ENCODE peak calls at places on chromosomes 11 and 22, in nine cellular contexts. A is PC-9, G is mammary epithelial cell, U is upper lobe of right lung, M is heart right ventricle, N is BJ, D is dorsolateral prefrontal cortex, Y is IMR-90, V is GM23248. F is an unnamed sample.

GRCh38 chr11:113114452-113115027 is 153.3 kb downstream of the NCAM1 start:
- DNase-seq in A (peak; percentile 49), G (peak; percentile 49), U (no peak), M (peak; percentile 43), N (no peak), D (peak; percentile 73), Y (peak; percentile 8), V (peak; percentile 75), F (peak; percentile 71)

GRCh38 chr11:112470355-112470754 is 209.7 kb upstream of the PLET1 start:
- DNase-seq in A (no peak), G (no peak), U (no peak), M (no peak), N (no peak), D (no peak), Y (peak; percentile 4), V (peak; percentile 36), F (no peak)

GRCh38 chr11:99352642-99353041 is 331.9 kb downstream of the CNTN5 start:
- DNase-seq in A (no peak), G (no peak), U (no peak), M (peak; percentile 11), N (no peak), D (no peak), Y (no peak), V (no peak), F (no peak)

GRCh38 chr11:85886089-85887056 is 31.2 kb downstream of the CCDC83 start:
- DNase-seq in A (no peak), G (no peak), U (no peak), M (no peak), N (peak; percentile 94), D (no peak), Y (peak; percentile 65), V (peak; percentile 89), F (no peak)

GRCh38 chr22:39405346-39406085 is 5.9 kb downstream of the TAB1 start:
- DNase-seq in A (no peak), G (no peak), U (no peak), M (no peak), N (no peak), D (peak; percentile 80), Y (peak; percentile 65), V (peak; percentile 88), F (no peak)

GRCh38 chr11:12691473-12691872 is 17.3 kb downstream of the TEAD1 start:
- DNase-seq in A (no peak), G (no peak), U (no peak), M (no peak), N (no peak), D (no peak), Y (peak; percentile 86), V (no peak), F (no peak)

GRCh38 chr22:38450234-38450797 is 4.7 kb downstream of the KCNJ4 start:
- DNase-seq in A (no peak), G (no peak), U (no peak), M (peak; percentile 48), N (no peak), D (no peak), Y (no peak), V (no peak), F (no peak)

GRCh38 chr22:41350087-41350486 is 31.7 kb upstream of the TEF start:
- DNase-seq in A (no peak), G (no peak), U (no peak), M (no peak), N (no peak), D (no peak), Y (no peak), V (peak; percentile 12), F (no peak)

GRCh38 chr11:86440305-86440716 is 65.6 kb downstream of the CCDC81 start:
- DNase-seq in A (no peak), G (no peak), U (no peak), M (peak; percentile 40), N (no peak), D (no peak), Y (peak; percentile 55), V (peak; percentile 84), F (peak; percentile 77)

GRCh38 chr11:128471138-128471661 is 116.2 kb downstream of the ETS1 start:
- DNase-seq in A (no peak), G (no peak), U (no peak), M (no peak), N (no peak), D (no peak), Y (no peak), V (no peak), F (no peak)

DNA sequence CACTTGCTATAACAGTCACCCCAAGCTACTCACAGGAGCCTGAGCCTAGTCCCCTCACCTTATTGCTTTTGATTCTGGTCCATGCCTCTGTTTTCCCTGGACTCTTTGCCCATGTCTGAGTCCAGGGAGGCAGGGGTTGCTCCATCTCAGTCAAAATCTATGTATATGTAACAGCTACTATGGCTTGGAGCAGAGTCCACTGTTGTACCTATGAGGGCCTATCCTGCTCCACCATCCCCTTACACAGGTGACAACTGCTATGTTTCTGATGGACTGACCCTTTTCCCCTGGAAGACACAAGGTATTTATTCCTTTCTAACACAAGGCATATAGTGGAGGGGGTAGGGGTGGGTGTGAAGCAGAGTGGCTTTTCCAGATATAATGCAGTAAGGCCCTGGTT is 119.6 kb downstream of the VPREB1 start:
- DNase-seq in A (no peak), G (no peak), U (no peak), M (no peak), N (no peak), D (no peak), Y (no peak), V (no peak), F (no peak)
- H3K27me3 ChIP-seq in A (peaks cover 32% of the 10 kb centered on the region), G (no peaks in the 10 kb centered on the region), U (peaks cover 10% of the 10 kb centered on the region), M (peaks cover 30% of the 10 kb centered on the region), N (peaks cover 3% of the 10 kb centered on the region), D (no peaks in the 10 kb centered on the region), Y (peaks cover 14% of the 10 kb centered on the region), V (peaks cover 28% of the 10 kb centered on the region), F (no peaks in the 10 kb centered on the region)

GRCh38 chr11:14372011-14372410 is 13.0 kb upstream of the RRAS2 start:
- DNase-seq in A (no peak), G (no peak), U (no peak), M (no peak), N (no peak), D (no peak), Y (no peak), V (no peak), F (no peak)

GRCh38 chr11:14366936-14367335 is 8.0 kb upstream of the RRAS2 start:
- DNase-seq in A (no peak), G (no peak), U (no peak), M (no peak), N (no peak), D (no peak), Y (no peak), V (no peak), F (no peak)

GRCh38 chr11:14369598-14369997 is 10.6 kb upstream of the RRAS2 start:
- DNase-seq in A (no peak), G (no peak), U (no peak), M (no peak), N (no peak), D (no peak), Y (no peak), V (no peak), F (no peak)

GRCh38 chr11:14371249-14371648 is 12.3 kb upstream of the RRAS2 start:
- DNase-seq in A (no peak), G (no peak), U (no peak), M (no peak), N (no peak), D (no peak), Y (no peak), V (no peak), F (no peak)

GRCh38 chr11:14370496-14370895 is 11.5 kb upstream of the RRAS2 start:
- DNase-seq in A (no peak), G (no peak), U (no peak), M (no peak), N (no peak), D (no peak), Y (no peak), V (no peak), F (no peak)
- H3K27me3 ChIP-seq in A (no peaks in the 10 kb centered on the region), G (no peaks in the 10 kb centered on the region), U (no peaks in the 10 kb centered on the region), M (no peaks in the 10 kb centered on the region), N (no peaks in the 10 kb centered on the region), D (no peaks in the 10 kb centered on the region), Y (no peaks in the 10 kb centered on the region), V (no peaks in the 10 kb centered on the region), F (no peaks in the 10 kb centered on the region)

GRCh38 chr11:30016588-30017363 is at the start of gene KCNA4:
- DNase-seq in A (no peak), G (no peak), U (peak; percentile 68), M (peak; percentile 51), N (no peak), D (peak; percentile 29), Y (no peak), V (peak; percentile 38), F (no peak)

GRCh38 chr11:30018443-30018842 is 1.6 kb upstream of the KCNA4 start:
- DNase-seq in A (no peak), G (no peak), U (no peak), M (no peak), N (no peak), D (no peak), Y (no peak), V (no peak), F (no peak)

GRCh38 chr11:30019481-30019880 is 2.7 kb upstream of the KCNA4 start:
- DNase-seq in A (no peak), G (no peak), U (no peak), M (no peak), N (no peak), D (no peak), Y (no peak), V (no peak), F (no peak)

GRCh38 chr11:30015725-30016449 is 943 bp downstream of the KCNA4 start:
- DNase-seq in A (no peak), G (no peak), U (no peak), M (no peak), N (no peak), D (no peak), Y (no peak), V (no peak), F (no peak)

GRCh38 chr11:30017467-30017895 is 651 bp upstream of the KCNA4 start:
- DNase-seq in A (no peak), G (no peak), U (no peak), M (no peak), N (no peak), D (no peak), Y (no peak), V (no peak), F (no peak)
- H3K27me3 ChIP-seq in A (peaks cover 41% of the 10 kb centered on the region), G (peaks cover 19% of the 10 kb centered on the region), U (peaks cover 34% of the 10 kb centered on the region), M (peaks cover 22% of the 10 kb centered on the region), N (no peaks in the 10 kb centered on the region), D (no peaks in the 10 kb centered on the region), Y (peaks cover 19% of the 10 kb centered on the region), V (peaks cover 13% of the 10 kb centered on the region), F (no peaks in the 10 kb centered on the region)

GRCh38 chr22:37427128-37427710 is at the start of gene ELFN2:
- DNase-seq in A (peak; percentile 53), G (no peak), U (no peak), M (peak; percentile 31), N (no peak), D (peak; percentile 43), Y (peak; percentile 10), V (peak; percentile 50), F (no peak)

GRCh38 chr22:37425369-37425768 is 1.9 kb downstream of the ELFN2 start:
- DNase-seq in A (no peak), G (no peak), U (no peak), M (no peak), N (no peak), D (no peak), Y (no peak), V (no peak), F (no peak)

GRCh38 chr22:37427711-37428635 is 694 bp upstream of the ELFN2 start:
- DNase-seq in A (no peak), G (no peak), U (no peak), M (no peak), N (no peak), D (no peak), Y (no peak), V (peak; percentile 23), F (no peak)

GRCh38 chr22:37425800-37426531 is 1.3 kb downstream of the ELFN2 start:
- DNase-seq in A (peak; percentile 22), G (peak; percentile 69), U (no peak), M (no peak), N (no peak), D (no peak), Y (peak; percentile 45), V (no peak), F (no peak)

GRCh38 chr22:37426532-37427127 is 649 bp downstream of the ELFN2 start:
- DNase-seq in A (no peak), G (no peak), U (no peak), M (no peak), N (no peak), D (no peak), Y (no peak), V (no peak), F (no peak)
- H3K27me3 ChIP-seq in A (no peaks in the 10 kb centered on the region), G (no peaks in the 10 kb centered on the region), U (peaks cover 64% of the 10 kb centered on the region), M (peaks cover 97% of the 10 kb centered on the region), N (peaks cover 20% of the 10 kb centered on the region), D (no peaks in the 10 kb centered on the region), Y (no peaks in the 10 kb centered on the region), V (no peaks in the 10 kb centered on the region), F (peaks cover 30% of the 10 kb centered on the region)